ENCODE peak calls at places on chromosomes 6 and 20, in seven cellular contexts. K is aorta; U is hepatocyte; D is stimulated activated CD4-positive, alpha-beta T cell treated with anti-CD3 and anti-CD28 coated beads, Interleukin-2, amount 100 ng/mL, for 48 hours; T is epithelial cell of esophagus; E is NCI-H1436; O is RCC 7860. W is an unnamed sample.

GRCh38 chr20:55583036-55583435 is 422.3 kb downstream of the CBLN4 start:
- DNase-seq in T (no peak), D (no peak), O (no peak), U (no peak), E (no peak), K (no peak), W (no peak)

GRCh38 chr6:95923518-95923917 is 92.3 kb upstream of the FUT9 start:
- DNase-seq in E (no peak), K (no peak), O (no peak), T (peak; percentile 16), U (peak; percentile 7), D (no peak), W (no peak)

GRCh38 chr6:56914791-56915658 is 39.9 kb upstream of the BEND6 start:
- DNase-seq in U (no peak), E (no peak), O (no peak), K (peak; percentile 52), D (no peak), T (no peak), W (no peak)

GRCh38 chr20:63112491-63113219 is 103.3 kb downstream of the YTHDF1 start:
- DNase-seq in E (no peak), K (no peak), D (no peak), U (no peak), T (no peak), O (no peak), W (peak; percentile 33)

GRCh38 chr6:73768630-73769029 is 72.6 kb downstream of the CD109 start:
- DNase-seq in E (no peak), T (no peak), U (no peak), K (no peak), D (no peak), O (no peak), W (no peak)

GRCh38 chr6:13586936-13587542 is 12.6 kb downstream of the SIRT5 start:
- DNase-seq in K (no peak), U (no peak), O (no peak), D (no peak), E (no peak), T (no peak), W (no peak)

GRCh38 chr6:37396571-37397185 is 36.3 kb upstream of the CMTR1 start:
- DNase-seq in U (no peak), D (no peak), O (no peak), T (no peak), E (no peak), K (no peak), W (no peak)

GRCh38 chr6:39824030-39824926 is 32.1 kb downstream of the DAAM2 start:
- DNase-seq in K (no peak), U (no peak), D (no peak), O (no peak), T (no peak), E (no peak), W (no peak)

GRCh38 chr6:105174512-105174911 is 5.3 kb downstream of the POPDC3 start:
- DNase-seq in T (peak; percentile 89), O (peak; percentile 20), D (no peak), K (no peak), U (no peak), E (no peak), W (no peak)

GRCh38 chr6:45591306-45591705 is 213.6 kb upstream of the SUPT3H start:
- DNase-seq in U (no peak), O (no peak), K (no peak), D (no peak), T (peak; percentile 73), E (no peak), W (no peak)